ENCODE peak calls at places on chromosomes 3 and 15, in six cellular contexts. One of them, this sample, is unnamed.
A peak's percentile ranks its signal among the peaks of the same experiment; 100 is the strongest.

GRCh38 chr3:27354588-27355203 is 14.5 kb downstream of the NEK10 start:
- DNase-seq in esophagus squamous epithelium: no peak
- DNase-seq in heart left ventricle: no peak
- DNase-seq in activated B cell treated with CpG ODN at 0.5 μM for 24 hours: no peak
- DNase-seq in neural crest cell: no peak
- DNase-seq in GM13976: no peak
- DNase-seq in this sample: no peak

GRCh38 chr3:52890735-52891134 is 6.6 kb downstream of the STIMATE start:
- DNase-seq in esophagus squamous epithelium: no peak
- DNase-seq in heart left ventricle: no peak
- DNase-seq in activated B cell treated with CpG ODN at 0.5 μM for 24 hours: no peak
- DNase-seq in neural crest cell: no peak
- DNase-seq in GM13976: no peak
- DNase-seq in this sample: no peak

GRCh38 chr3:177905173-177905894 is 630.9 kb upstream of the KCNMB2 start:
- DNase-seq in esophagus squamous epithelium: no peak
- DNase-seq in heart left ventricle: no peak
- DNase-seq in activated B cell treated with CpG ODN at 0.5 μM for 24 hours: no peak
- DNase-seq in neural crest cell: no peak
- DNase-seq in GM13976: no peak
- DNase-seq in this sample: no peak

GRCh38 chr3:165206454-165207266 is 10.5 kb upstream of the SLITRK3 start:
- DNase-seq in esophagus squamous epithelium: no peak
- DNase-seq in heart left ventricle: peak; percentile 81
- DNase-seq in activated B cell treated with CpG ODN at 0.5 μM for 24 hours: no peak
- DNase-seq in neural crest cell: peak; percentile 62
- DNase-seq in GM13976: peak; percentile 51
- DNase-seq in this sample: peak; percentile 54

GRCh38 chr15:72136170-72137051 is 18.2 kb downstream of the SENP8 start:
- DNase-seq in esophagus squamous epithelium: no peak
- DNase-seq in heart left ventricle: no peak
- DNase-seq in activated B cell treated with CpG ODN at 0.5 μM for 24 hours: no peak
- DNase-seq in neural crest cell: no peak
- DNase-seq in GM13976: no peak
- DNase-seq in this sample: no peak

GRCh38 chr3:103712320-103713008 is 1277.6 kb downstream of the ZPLD1 start:
- DNase-seq in esophagus squamous epithelium: no peak
- DNase-seq in heart left ventricle: no peak
- DNase-seq in activated B cell treated with CpG ODN at 0.5 μM for 24 hours: no peak
- DNase-seq in neural crest cell: no peak
- DNase-seq in GM13976: no peak
- DNase-seq in this sample: no peak

GRCh38 chr3:97884724-97885123 is 62.9 kb downstream of the CRYBG3 start:
- DNase-seq in esophagus squamous epithelium: no peak
- DNase-seq in heart left ventricle: no peak
- DNase-seq in activated B cell treated with CpG ODN at 0.5 μM for 24 hours: no peak
- DNase-seq in neural crest cell: no peak
- DNase-seq in GM13976: no peak
- DNase-seq in this sample: no peak

GRCh38 chr3:197367081-197367780 is 68.8 kb upstream of the DLG1 start:
- DNase-seq in esophagus squamous epithelium: peak; percentile 17
- DNase-seq in heart left ventricle: no peak
- DNase-seq in activated B cell treated with CpG ODN at 0.5 μM for 24 hours: no peak
- DNase-seq in neural crest cell: no peak
- DNase-seq in GM13976: no peak
- DNase-seq in this sample: no peak

GRCh38 chr3:110620118-110620517 is 451.5 kb upstream of the NECTIN3 start:
- DNase-seq in esophagus squamous epithelium: no peak
- DNase-seq in heart left ventricle: no peak
- DNase-seq in activated B cell treated with CpG ODN at 0.5 μM for 24 hours: no peak
- DNase-seq in neural crest cell: no peak
- DNase-seq in GM13976: no peak
- DNase-seq in this sample: no peak

GRCh38 chr3:41418961-41419691 is 219.8 kb downstream of the CTNNB1 start:
- DNase-seq in esophagus squamous epithelium: no peak
- DNase-seq in heart left ventricle: no peak
- DNase-seq in activated B cell treated with CpG ODN at 0.5 μM for 24 hours: no peak
- DNase-seq in neural crest cell: no peak
- DNase-seq in GM13976: no peak
- DNase-seq in this sample: no peak

DNA sequence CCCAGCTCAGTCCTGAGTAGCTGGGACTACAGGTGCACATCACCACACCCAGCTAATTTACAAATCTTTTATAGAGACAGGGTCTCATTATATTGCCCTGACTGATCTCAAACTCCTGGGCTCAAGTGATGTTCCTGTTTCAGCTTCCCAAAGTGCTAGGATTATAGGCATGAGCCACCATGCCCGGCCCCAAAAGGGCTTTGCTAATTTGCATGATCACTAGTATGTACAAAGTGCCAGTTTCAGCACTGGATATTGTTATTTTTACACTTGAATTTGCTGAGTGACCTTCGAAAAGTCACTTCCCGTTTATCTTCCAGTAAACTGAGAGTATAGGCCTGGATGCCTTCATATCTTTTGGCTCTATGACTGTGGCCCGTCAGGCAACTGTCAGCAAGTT is 12.2 kb downstream of the CLN6 start:
- DNase-seq in esophagus squamous epithelium: no peak
- DNase-seq in heart left ventricle: no peak
- DNase-seq in activated B cell treated with CpG ODN at 0.5 μM for 24 hours: no peak
- DNase-seq in neural crest cell: no peak
- DNase-seq in GM13976: no peak
- DNase-seq in this sample: no peak
- TF ChIP-seq CTCF in esophagus squamous epithelium: no peak
- TF ChIP-seq CTCF in heart left ventricle: no peak
- TF ChIP-seq CTCF in activated B cell treated with CpG ODN at 0.5 μM for 24 hours: no peak
- TF ChIP-seq CTCF in neural crest cell: no peak
- TF ChIP-seq CTCF in GM13976: no peak
- TF ChIP-seq CTCF in this sample: no peak

DNA sequence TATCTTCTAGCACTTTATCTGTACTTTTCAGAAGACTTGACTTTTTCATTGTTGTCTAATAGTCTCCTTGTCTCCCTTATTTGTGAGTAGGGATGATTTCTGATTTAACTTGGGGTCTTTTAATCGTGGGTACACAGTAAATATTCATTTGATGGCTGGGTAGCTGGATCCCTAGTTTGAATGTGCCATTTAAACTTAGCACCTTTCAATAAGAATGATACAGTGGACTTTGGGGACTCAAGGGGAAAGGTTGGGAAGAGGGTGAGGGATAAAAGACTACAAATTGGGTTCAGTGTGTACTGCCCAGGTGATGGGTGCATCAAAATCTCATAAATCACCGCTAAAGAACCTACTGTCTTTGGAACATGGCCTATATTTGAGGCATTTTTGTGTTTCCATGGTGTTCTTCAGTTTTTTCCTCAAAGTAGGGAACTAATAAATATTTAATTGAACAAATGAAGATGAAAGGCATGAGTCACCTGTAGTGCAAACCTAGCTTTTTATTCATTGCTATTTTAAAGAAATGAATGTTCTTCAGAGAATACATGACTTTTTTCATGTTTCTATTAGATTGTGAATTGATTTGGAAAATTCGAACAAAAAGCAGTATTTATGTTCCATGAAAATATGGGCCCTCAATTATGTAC is 12.1 kb downstream of the FNDC3B start:
- DNase-seq in esophagus squamous epithelium: no peak
- DNase-seq in heart left ventricle: no peak
- DNase-seq in activated B cell treated with CpG ODN at 0.5 μM for 24 hours: no peak
- DNase-seq in neural crest cell: no peak
- DNase-seq in GM13976: no peak
- DNase-seq in this sample: no peak
- TF ChIP-seq CTCF in esophagus squamous epithelium: no peak
- TF ChIP-seq CTCF in heart left ventricle: no peak
- TF ChIP-seq CTCF in activated B cell treated with CpG ODN at 0.5 μM for 24 hours: no peak
- TF ChIP-seq CTCF in neural crest cell: no peak
- TF ChIP-seq CTCF in GM13976: no peak
- TF ChIP-seq CTCF in this sample: no peak

DNA sequence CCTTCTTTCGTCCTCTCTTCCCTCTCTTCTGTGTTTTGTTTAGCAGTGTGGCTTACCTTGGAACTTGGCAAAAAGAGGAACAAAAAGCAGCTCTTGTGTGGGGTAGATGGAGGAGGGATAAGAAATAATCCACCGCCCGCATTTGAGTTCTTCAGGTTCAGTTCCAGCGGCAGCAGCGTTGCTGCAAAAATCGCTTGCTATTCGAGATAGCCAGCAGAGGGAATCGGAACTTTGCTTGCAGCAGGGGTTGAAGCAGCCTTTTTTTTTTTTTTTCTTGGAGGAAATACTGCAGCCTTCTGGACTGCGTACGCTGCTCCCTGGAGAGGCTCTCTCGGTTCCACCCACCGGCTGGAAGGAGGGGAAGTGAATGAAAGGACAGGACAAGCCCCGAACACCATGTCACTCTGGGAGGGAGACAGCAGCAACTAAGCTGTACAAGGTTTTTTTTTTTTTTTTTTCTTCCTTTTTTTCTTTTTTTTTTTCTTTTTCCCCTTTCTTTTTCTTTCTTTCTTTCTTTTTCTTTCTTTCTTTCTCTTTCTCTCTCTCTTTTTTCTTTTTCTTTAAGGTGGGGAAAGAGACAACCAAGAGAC is at the start of gene RBMS3:
- DNase-seq in esophagus squamous epithelium: no peak
- DNase-seq in heart left ventricle: peak; percentile 93
- DNase-seq in activated B cell treated with CpG ODN at 0.5 μM for 24 hours: no peak
- DNase-seq in neural crest cell: peak; percentile 57
- DNase-seq in GM13976: peak; percentile 12
- DNase-seq in this sample: peak; percentile 38
- TF ChIP-seq CTCF in esophagus squamous epithelium: peak; percentile 37
- TF ChIP-seq CTCF in heart left ventricle: peak; percentile 54
- TF ChIP-seq CTCF in activated B cell treated with CpG ODN at 0.5 μM for 24 hours: no peak
- TF ChIP-seq CTCF in neural crest cell: peak; percentile 63
- TF ChIP-seq CTCF in GM13976: no peak
- TF ChIP-seq CTCF in this sample: no peak

DNA sequence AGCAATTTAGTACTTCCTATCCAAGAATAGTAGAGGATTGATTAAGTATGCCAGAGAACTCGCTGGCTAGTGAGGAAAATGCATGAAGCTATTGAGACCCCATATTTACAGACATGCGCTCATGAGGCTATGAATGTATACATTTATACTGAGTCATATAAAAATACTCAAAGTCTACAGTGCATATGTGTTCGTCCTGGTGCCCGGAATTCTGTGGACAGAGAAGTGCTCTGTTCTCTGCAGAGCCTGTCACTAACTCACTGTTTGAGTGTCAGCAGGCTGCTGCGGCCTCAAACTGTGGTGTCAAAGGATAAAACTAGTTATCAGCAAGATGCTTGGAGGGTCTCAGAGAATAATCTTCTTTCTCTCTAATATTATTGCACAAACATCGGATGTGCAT is 50.2 kb upstream of the TSC22D2 start:
- DNase-seq in esophagus squamous epithelium: no peak
- DNase-seq in heart left ventricle: no peak
- DNase-seq in activated B cell treated with CpG ODN at 0.5 μM for 24 hours: no peak
- DNase-seq in neural crest cell: no peak
- DNase-seq in GM13976: no peak
- DNase-seq in this sample: no peak
- TF ChIP-seq CTCF in esophagus squamous epithelium: no peak
- TF ChIP-seq CTCF in heart left ventricle: no peak
- TF ChIP-seq CTCF in activated B cell treated with CpG ODN at 0.5 μM for 24 hours: no peak
- TF ChIP-seq CTCF in neural crest cell: no peak
- TF ChIP-seq CTCF in GM13976: no peak
- TF ChIP-seq CTCF in this sample: no peak

This sample was measured in mesothelial cell of epicardium.